ENCODE peak calls at places on chromosomes 7 and 10, in eight cellular contexts. One of them, this sample, is unnamed.

GRCh38 chr10:118531105-118531851 is 64.2 kb downstream of the PRLHR start:
- DNase-seq in Peyer's patch: no peak
- DNase-seq in heart left ventricle: no peak
- DNase-seq in stomach: no peak
- DNase-seq in NB4: peak
- DNase-seq in tibial nerve: no peak
- DNase-seq in body of pancreas: no peak
- DNase-seq in A549: no peak
- DNase-seq in this sample: no peak

GRCh38 chr7:96778263-96778662 is 68.6 kb upstream of the SEM1 start:
- DNase-seq in NB4: no peak
- DNase-seq in tibial nerve: no peak
- DNase-seq in body of pancreas: no peak
- DNase-seq in Peyer's patch: no peak
- DNase-seq in heart left ventricle: no peak
- DNase-seq in A549: no peak
- DNase-seq in stomach: no peak
- DNase-seq in this sample: no peak

GRCh38 chr7:151057038-151057736 is 510 bp downstream of the CDK5 start:
- DNase-seq in A549: no peak
- DNase-seq in Peyer's patch: no peak
- DNase-seq in body of pancreas: no peak
- DNase-seq in heart left ventricle: no peak
- DNase-seq in tibial nerve: no peak
- DNase-seq in stomach: no peak
- DNase-seq in NB4: peak
- DNase-seq in this sample: no peak

GRCh38 chr7:141585592-141586510 is 34.6 kb downstream of the AGK start:
- DNase-seq in body of pancreas: no peak
- DNase-seq in NB4: no peak
- DNase-seq in heart left ventricle: no peak
- DNase-seq in tibial nerve: no peak
- DNase-seq in stomach: no peak
- DNase-seq in A549: peak
- DNase-seq in Peyer's patch: no peak
- DNase-seq in this sample: no peak

GRCh38 chr7:7114575-7115291 is 67.6 kb upstream of the C1GALT1 start:
- DNase-seq in A549: peak
- DNase-seq in heart left ventricle: no peak
- DNase-seq in Peyer's patch: no peak
- DNase-seq in stomach: peak
- DNase-seq in NB4: no peak
- DNase-seq in body of pancreas: peak
- DNase-seq in tibial nerve: no peak
- DNase-seq in this sample: no peak

GRCh38 chr7:131000873-131001272 is 266.9 kb upstream of the KLF14 start:
- DNase-seq in heart left ventricle: no peak
- DNase-seq in A549: no peak
- DNase-seq in NB4: no peak
- DNase-seq in tibial nerve: no peak
- DNase-seq in body of pancreas: no peak
- DNase-seq in Peyer's patch: no peak
- DNase-seq in stomach: no peak
- DNase-seq in this sample: no peak

GRCh38 chr7:50450691-50451051 is 521 bp upstream of the FIGNL1 start:
- DNase-seq in NB4: peak
- DNase-seq in A549: peak
- DNase-seq in stomach: no peak
- DNase-seq in body of pancreas: no peak
- DNase-seq in Peyer's patch: no peak
- DNase-seq in heart left ventricle: no peak
- DNase-seq in tibial nerve: no peak
- DNase-seq in this sample: no peak

GRCh38 chr10:121157998-121158397 is 306.8 kb downstream of the WDR11 start:
- DNase-seq in Peyer's patch: no peak
- DNase-seq in A549: no peak
- DNase-seq in heart left ventricle: no peak
- DNase-seq in NB4: peak
- DNase-seq in stomach: peak
- DNase-seq in tibial nerve: peak
- DNase-seq in body of pancreas: no peak
- DNase-seq in this sample: no peak

GRCh38 chr7:74483402-74484336 is 30.0 kb downstream of the GTF2IRD1 start:
- DNase-seq in A549: peak
- DNase-seq in body of pancreas: peak
- DNase-seq in NB4: no peak
- DNase-seq in heart left ventricle: peak
- DNase-seq in stomach: no peak
- DNase-seq in tibial nerve: no peak
- DNase-seq in Peyer's patch: no peak
- DNase-seq in this sample: peak

DNA sequence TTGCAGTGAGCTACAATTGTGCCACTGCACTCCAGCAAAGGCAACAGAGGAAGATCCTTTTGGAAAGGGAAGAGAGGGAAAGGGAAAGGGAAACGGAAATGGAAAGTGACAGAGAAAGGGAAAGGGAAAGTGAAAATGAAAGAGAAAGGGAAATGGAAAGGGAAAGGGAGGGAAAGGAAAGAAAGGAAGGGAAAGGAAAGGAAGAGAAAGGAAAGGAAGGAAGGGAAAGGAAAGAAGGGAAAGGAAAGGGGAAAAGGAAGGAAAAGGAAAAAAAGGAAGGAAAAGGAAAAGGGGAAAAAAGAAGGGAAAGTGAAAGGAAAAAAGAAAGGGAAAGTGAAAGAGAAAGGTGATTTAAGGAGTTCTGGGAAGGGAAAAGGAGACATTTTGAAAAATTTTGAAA is 2.4 kb upstream of the ZC3HAV1 start:
- DNase-seq in stomach: no peak
- DNase-seq in heart left ventricle: no peak
- DNase-seq in tibial nerve: no peak
- DNase-seq in NB4: no peak
- DNase-seq in A549: no peak
- DNase-seq in Peyer's patch: no peak
- DNase-seq in body of pancreas: no peak
- DNase-seq in this sample: no peak
- TF ChIP-seq POLR2A in stomach: no peak
- TF ChIP-seq POLR2A in heart left ventricle: no peak
- TF ChIP-seq POLR2A in tibial nerve: no peak
- TF ChIP-seq POLR2A in NB4: no peak
- TF ChIP-seq POLR2A in A549: no peak
- TF ChIP-seq POLR2A in Peyer's patch: no peak
- TF ChIP-seq POLR2A in body of pancreas: no peak
- TF ChIP-seq POLR2A in this sample: no peak

DNA sequence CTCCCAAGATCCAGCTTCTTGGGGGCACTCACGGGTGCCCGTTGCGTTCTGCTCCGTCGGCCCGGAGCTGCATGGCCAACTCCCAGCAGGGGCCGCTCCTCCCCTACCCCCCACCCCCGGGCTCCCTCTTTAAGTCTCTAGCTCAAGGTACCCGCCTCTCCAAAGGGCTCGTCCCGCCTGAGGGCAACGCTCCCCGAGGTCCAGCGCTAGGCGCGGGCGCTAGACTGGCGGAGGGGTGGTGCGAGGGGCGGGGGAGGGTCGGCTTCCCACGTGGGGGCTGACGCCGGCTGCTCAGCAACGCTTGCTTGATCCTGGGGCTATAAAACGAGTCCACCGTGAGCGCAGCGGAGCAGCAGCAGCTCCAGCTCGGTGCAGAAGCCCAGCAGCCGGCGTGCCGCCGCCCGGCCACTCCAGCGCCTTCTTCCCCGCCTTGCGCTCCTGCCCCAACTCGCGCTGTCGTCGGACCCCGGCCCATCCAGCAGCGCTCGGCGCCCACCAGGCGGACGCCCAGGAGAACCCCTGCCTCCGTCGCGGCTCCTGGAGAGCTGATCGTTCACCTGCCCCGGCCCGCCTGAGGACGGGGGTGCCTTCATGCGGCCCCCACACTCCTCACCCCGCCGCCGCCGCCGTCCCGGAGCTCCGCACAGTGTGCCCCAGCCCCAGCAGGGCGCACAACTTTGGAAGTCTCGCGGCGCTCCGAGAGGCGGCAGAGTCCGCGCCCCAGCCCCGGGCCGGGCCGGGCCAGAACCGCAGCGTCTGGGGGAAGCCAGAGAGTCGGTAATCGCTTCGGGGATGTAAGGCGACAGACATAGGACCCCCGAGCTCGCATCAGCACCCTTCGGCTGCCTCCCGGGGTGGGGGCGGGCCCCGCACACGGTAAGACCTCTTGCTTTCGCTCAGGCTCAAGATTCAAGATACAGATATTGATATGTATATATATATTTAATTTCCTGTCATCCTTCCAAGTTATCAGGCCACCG is at the start of gene ADRA2A:
- DNase-seq in body of pancreas: peak
- DNase-seq in NB4: peak
- DNase-seq in stomach: peak
- DNase-seq in heart left ventricle: peak
- DNase-seq in A549: peak
- DNase-seq in tibial nerve: no peak
- DNase-seq in Peyer's patch: peak
- DNase-seq in this sample: no peak
- TF ChIP-seq POLR2A in body of pancreas: peak
- TF ChIP-seq POLR2A in NB4: no peak
- TF ChIP-seq POLR2A in stomach: no peak
- TF ChIP-seq POLR2A in heart left ventricle: no peak
- TF ChIP-seq POLR2A in A549: no peak
- TF ChIP-seq POLR2A in tibial nerve: no peak
- TF ChIP-seq POLR2A in Peyer's patch: peak
- TF ChIP-seq POLR2A in this sample: no peak

GRCh38 chr10:12045610-12046009 is 3.0 kb upstream of the UPF2 start:
- DNase-seq in A549: no peak
- DNase-seq in NB4: no peak
- DNase-seq in stomach: no peak
- DNase-seq in heart left ventricle: no peak
- DNase-seq in Peyer's patch: no peak
- DNase-seq in body of pancreas: no peak
- DNase-seq in tibial nerve: no peak
- DNase-seq in this sample: no peak

GRCh38 chr10:12041766-12042408 is 722 bp downstream of the UPF2 start:
- DNase-seq in stomach: no peak
- DNase-seq in Peyer's patch: peak
- DNase-seq in heart left ventricle: no peak
- DNase-seq in tibial nerve: no peak
- DNase-seq in NB4: peak
- DNase-seq in body of pancreas: peak
- DNase-seq in A549: peak
- DNase-seq in this sample: no peak

GRCh38 chr10:12042797-12043651 is at the start of gene UPF2:
- DNase-seq in A549: peak
- DNase-seq in stomach: peak
- DNase-seq in heart left ventricle: peak
- DNase-seq in Peyer's patch: peak
- DNase-seq in body of pancreas: peak
- DNase-seq in NB4: peak
- DNase-seq in tibial nerve: peak
- DNase-seq in this sample: peak

DNA sequence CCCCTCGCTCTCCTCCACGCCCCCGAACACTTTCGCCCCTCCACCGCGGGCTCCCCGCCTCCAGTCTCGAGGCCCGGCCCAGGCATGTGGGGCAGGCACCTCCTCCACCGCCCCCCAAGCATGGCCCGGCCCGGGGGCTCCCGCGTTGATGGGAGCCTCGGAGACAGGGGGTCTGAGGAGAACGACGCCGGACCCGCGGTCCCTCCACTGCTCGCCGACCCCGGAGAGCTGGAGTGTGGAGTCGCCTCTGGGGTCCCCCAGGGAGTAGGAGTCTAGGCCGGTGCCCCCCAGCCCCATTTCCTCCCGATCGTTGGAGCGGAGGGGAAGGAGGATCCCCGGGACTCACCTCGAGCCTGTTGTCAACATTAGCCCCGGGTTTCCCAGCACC is 206 bp downstream of the UPF2 start:
- DNase-seq in Peyer's patch: no peak
- DNase-seq in heart left ventricle: peak
- DNase-seq in stomach: peak
- DNase-seq in body of pancreas: peak
- DNase-seq in NB4: peak
- DNase-seq in tibial nerve: no peak
- DNase-seq in A549: no peak
- DNase-seq in this sample: no peak
- TF ChIP-seq POLR2A in Peyer's patch: peak
- TF ChIP-seq POLR2A in heart left ventricle: no peak
- TF ChIP-seq POLR2A in stomach: no peak
- TF ChIP-seq POLR2A in body of pancreas: no peak
- TF ChIP-seq POLR2A in NB4: no peak
- TF ChIP-seq POLR2A in tibial nerve: peak
- TF ChIP-seq POLR2A in A549: peak
- TF ChIP-seq POLR2A in this sample: peak

GRCh38 chr10:27981744-27982143 is 17.1 kb downstream of the ODAD2 start:
- DNase-seq in NB4: no peak
- DNase-seq in A549: no peak
- DNase-seq in stomach: no peak
- DNase-seq in Peyer's patch: no peak
- DNase-seq in tibial nerve: no peak
- DNase-seq in heart left ventricle: no peak
- DNase-seq in body of pancreas: no peak
- DNase-seq in this sample: no peak
- TF ChIP-seq POLR2A in NB4: no peak
- TF ChIP-seq POLR2A in A549: no peak
- TF ChIP-seq POLR2A in stomach: no peak
- TF ChIP-seq POLR2A in Peyer's patch: no peak
- TF ChIP-seq POLR2A in tibial nerve: no peak
- TF ChIP-seq POLR2A in heart left ventricle: no peak
- TF ChIP-seq POLR2A in body of pancreas: no peak
- TF ChIP-seq POLR2A in this sample: no peak

GRCh38 chr10:110495731-110496552 is 1.8 kb upstream of the DUSP5 start:
- DNase-seq in stomach: peak
- DNase-seq in A549: peak
- DNase-seq in Peyer's patch: peak
- DNase-seq in body of pancreas: no peak
- DNase-seq in tibial nerve: peak
- DNase-seq in NB4: no peak
- DNase-seq in heart left ventricle: peak
- DNase-seq in this sample: no peak

GRCh38 chr10:110492069-110492782 is 5.5 kb upstream of the DUSP5 start:
- DNase-seq in A549: peak
- DNase-seq in stomach: no peak
- DNase-seq in tibial nerve: no peak
- DNase-seq in heart left ventricle: no peak
- DNase-seq in body of pancreas: no peak
- DNase-seq in Peyer's patch: no peak
- DNase-seq in NB4: no peak
- DNase-seq in this sample: no peak

GRCh38 chr10:110496553-110497437 is 912 bp upstream of the DUSP5 start:
- DNase-seq in Peyer's patch: no peak
- DNase-seq in heart left ventricle: no peak
- DNase-seq in NB4: no peak
- DNase-seq in A549: no peak
- DNase-seq in tibial nerve: no peak
- DNase-seq in stomach: no peak
- DNase-seq in body of pancreas: no peak
- DNase-seq in this sample: no peak

GRCh38 chr10:110493832-110494426 is 3.8 kb upstream of the DUSP5 start:
- DNase-seq in Peyer's patch: no peak
- DNase-seq in NB4: no peak
- DNase-seq in heart left ventricle: no peak
- DNase-seq in tibial nerve: no peak
- DNase-seq in body of pancreas: no peak
- DNase-seq in A549: no peak
- DNase-seq in stomach: no peak
- DNase-seq in this sample: no peak

GRCh38 chr10:110494532-110494931 is 3.2 kb upstream of the DUSP5 start:
- DNase-seq in Peyer's patch: no peak
- DNase-seq in body of pancreas: no peak
- DNase-seq in A549: no peak
- DNase-seq in heart left ventricle: no peak
- DNase-seq in NB4: no peak
- DNase-seq in stomach: no peak
- DNase-seq in tibial nerve: no peak
- DNase-seq in this sample: no peak
- TF ChIP-seq POLR2A in Peyer's patch: no peak
- TF ChIP-seq POLR2A in body of pancreas: no peak
- TF ChIP-seq POLR2A in A549: no peak
- TF ChIP-seq POLR2A in heart left ventricle: no peak
- TF ChIP-seq POLR2A in NB4: no peak
- TF ChIP-seq POLR2A in stomach: no peak
- TF ChIP-seq POLR2A in tibial nerve: no peak
- TF ChIP-seq POLR2A in this sample: no peak